ENCODE peak calls at places on chromosomes 3 and 15, in ten cellular contexts. D is nephron progenitor cell; O is GM13977; L is kidney tubule cell; W is activated naive CD8-positive, alpha-beta T cell treated with anti-CD3 and anti-CD28 coated beads for 36 hours; E is AG09309; C is NCI-H1105; P is NCI-H2081; T is stimulated activated CD4-positive, alpha-beta T cell treated with anti-CD3 and anti-CD28 coated beads, Interleukin-15, amount 100 ng/mL, for 1 hour; H is CD8-positive, alpha-beta memory T cell. A is an unnamed sample.

GRCh38 chr15:73908030-73908821 is 18.0 kb upstream of the LOXL1 start:
- DNase-seq in D (peak), O (peak), L (peak), W (peak), E (no peak), C (peak), P (peak), T (peak), H (peak), A (peak)

GRCh38 chr3:165619077-165619476 is 218.1 kb downstream of the BCHE start:
- DNase-seq in D (no peak), O (no peak), L (no peak), W (no peak), E (no peak), C (no peak), P (no peak), T (no peak), H (no peak), A (no peak)

GRCh38 chr15:74272812-74273211 is 36.7 kb downstream of the CCDC33 start:
- DNase-seq in D (no peak), O (no peak), L (peak), W (no peak), E (no peak), C (no peak), P (no peak), T (no peak), H (no peak), A (no peak)

GRCh38 chr3:152362086-152362485 is 93.4 kb downstream of the MBNL1 start:
- DNase-seq in D (no peak), O (no peak), L (no peak), W (no peak), E (no peak), C (no peak), P (no peak), T (no peak), H (no peak), A (no peak)

GRCh38 chr15:55204464-55204863 is 7.7 kb upstream of the RSL24D1 start:
- DNase-seq in D (no peak), O (no peak), L (no peak), W (no peak), E (no peak), C (no peak), P (no peak), T (no peak), H (no peak), A (no peak)

GRCh38 chr15:40812721-40813425 is 5.6 kb upstream of the DNAJC17 start:
- DNase-seq in D (no peak), O (no peak), L (no peak), W (no peak), E (no peak), C (no peak), P (no peak), T (no peak), H (no peak), A (no peak)

GRCh38 chr3:181518222-181518621 is 193.5 kb upstream of the SOX2 start:
- DNase-seq in D (no peak), O (no peak), L (no peak), W (no peak), E (no peak), C (no peak), P (no peak), T (no peak), H (no peak), A (no peak)

GRCh38 chr3:193711964-193712598 is 119.1 kb downstream of the OPA1 start:
- DNase-seq in D (no peak), O (no peak), L (no peak), W (no peak), E (no peak), C (no peak), P (peak), T (no peak), H (no peak), A (no peak)

GRCh38 chr3:113673593-113673992 is 22.8 kb downstream of the USF3 start:
- DNase-seq in D (no peak), O (no peak), L (no peak), W (no peak), E (no peak), C (no peak), P (no peak), T (no peak), H (no peak), A (no peak)

GRCh38 chr3:42036483-42036823 is 54.7 kb upstream of the TRAK1 start:
- DNase-seq in D (no peak), O (no peak), L (peak), W (no peak), E (no peak), C (no peak), P (no peak), T (no peak), H (no peak), A (no peak)

GRCh38 chr3:26260073-26260623 is 362.4 kb upstream of the LRRC3B start:
- DNase-seq in D (no peak), O (no peak), L (no peak), W (no peak), E (no peak), C (no peak), P (no peak), T (no peak), H (no peak), A (no peak)

GRCh38 chr3:157112536-157112935 is 47.4 kb downstream of the CCNL1 start:
- DNase-seq in D (no peak), O (no peak), L (no peak), W (no peak), E (no peak), C (no peak), P (no peak), T (no peak), H (no peak), A (no peak)

GRCh38 chr15:53746101-53746500 is 13.4 kb downstream of the WDR72 start:
- DNase-seq in D (no peak), O (no peak), L (peak), W (no peak), E (no peak), C (no peak), P (no peak), T (no peak), H (no peak), A (no peak)

GRCh38 chr3:13020159-13020558 is 53.1 kb downstream of the IQSEC1 start:
- DNase-seq in D (no peak), O (no peak), L (no peak), W (no peak), E (no peak), C (no peak), P (no peak), T (no peak), H (no peak), A (no peak)

GRCh38 chr3:117910820-117911524 is 1123.7 kb downstream of the IGSF11 start:
- DNase-seq in D (no peak), O (no peak), L (no peak), W (no peak), E (no peak), C (no peak), P (no peak), T (no peak), H (no peak), A (no peak)

GRCh38 chr3:159783780-159784747 is 204.6 kb upstream of the IL12A start:
- DNase-seq in D (no peak), O (no peak), L (peak), W (no peak), E (no peak), C (no peak), P (no peak), T (no peak), H (no peak), A (no peak)

GRCh38 chr3:131025500-131025899 is 1.1 kb downstream of the ASTE1 start:
- DNase-seq in D (no peak), O (no peak), L (no peak), W (no peak), E (no peak), C (no peak), P (no peak), T (no peak), H (no peak), A (no peak)

GRCh38 chr15:89293012-89293411 is 41.6 kb downstream of the POLG start:
- DNase-seq in D (no peak), O (no peak), L (no peak), W (no peak), E (no peak), C (no peak), P (no peak), T (no peak), H (no peak), A (no peak)

GRCh38 chr3:52513281-52513680 is 18.1 kb downstream of the STAB1 start:
- DNase-seq in D (no peak), O (no peak), L (no peak), W (no peak), E (no peak), C (no peak), P (no peak), T (no peak), H (no peak), A (no peak)

GRCh38 chr3:53884623-53885022 is 2.7 kb upstream of the ACTR8 start:
- DNase-seq in D (no peak), O (no peak), L (no peak), W (no peak), E (no peak), C (no peak), P (no peak), T (no peak), H (no peak), A (no peak)

GRCh38 chr15:74458473-74458872 is 2.5 kb downstream of the UBL7 start:
- DNase-seq in D (no peak), O (no peak), L (no peak), W (no peak), E (no peak), C (no peak), P (no peak), T (no peak), H (no peak), A (no peak)

GRCh38 chr3:194330579-194330978 is 20.5 kb downstream of the CPN2 start:
- DNase-seq in D (no peak), O (no peak), L (peak), W (no peak), E (peak), C (no peak), P (no peak), T (no peak), H (no peak), A (no peak)

GRCh38 chr3:177795866-177796265 is 598.6 kb upstream of the TBL1XR1 start:
- DNase-seq in D (no peak), O (no peak), L (no peak), W (no peak), E (no peak), C (no peak), P (no peak), T (no peak), H (no peak), A (no peak)

GRCh38 chr15:70906842-70907241 is 14.2 kb downstream of the LRRC49 start:
- DNase-seq in D (no peak), O (no peak), L (no peak), W (no peak), E (no peak), C (no peak), P (no peak), T (no peak), H (no peak), A (no peak)

GRCh38 chr3:191307341-191307740 is 21.9 kb upstream of the CCDC50 start:
- DNase-seq in D (no peak), O (no peak), L (no peak), W (no peak), E (no peak), C (no peak), P (no peak), T (no peak), H (no peak), A (no peak)

GRCh38 chr3:126308394-126309125 is 48.6 kb downstream of the KLF15 start:
- DNase-seq in D (no peak), O (no peak), L (no peak), W (no peak), E (no peak), C (no peak), P (no peak), T (no peak), H (no peak), A (no peak)

GRCh38 chr3:46947981-46948791 is 28.4 kb downstream of the CCDC12 start:
- DNase-seq in D (no peak), O (no peak), L (peak), W (peak), E (no peak), C (no peak), P (no peak), T (peak), H (peak), A (no peak)

GRCh38 chr15:66985653-66986052 is 79.7 kb upstream of the SMAD3 start:
- DNase-seq in D (no peak), O (no peak), L (no peak), W (no peak), E (no peak), C (no peak), P (no peak), T (no peak), H (no peak), A (no peak)

GRCh38 chr3:23548706-23549105 is 257.0 kb upstream of the UBE2E1 start:
- DNase-seq in D (no peak), O (no peak), L (no peak), W (no peak), E (no peak), C (no peak), P (no peak), T (no peak), H (no peak), A (no peak)

GRCh38 chr3:187567741-187568140 is 102.5 kb downstream of the SST start:
- DNase-seq in D (no peak), O (no peak), L (peak), W (no peak), E (peak), C (no peak), P (no peak), T (no peak), H (no peak), A (no peak)

GRCh38 chr3:161354554-161354953 is 16.8 kb downstream of the SPTSSB start:
- DNase-seq in D (no peak), O (no peak), L (no peak), W (no peak), E (no peak), C (no peak), P (no peak), T (no peak), H (no peak), A (no peak)

GRCh38 chr3:69116897-69117296 is 5.5 kb downstream of the LMOD3 start:
- DNase-seq in D (no peak), O (no peak), L (peak), W (no peak), E (no peak), C (peak), P (no peak), T (no peak), H (no peak), A (no peak)

GRCh38 chr15:70748281-70748747 is 15.0 kb downstream of the UACA start:
- DNase-seq in D (no peak), O (no peak), L (no peak), W (no peak), E (no peak), C (no peak), P (no peak), T (no peak), H (no peak), A (no peak)